ENCODE peak calls at places on chromosomes 6 and 20, in ten cellular contexts. Z is ascending aorta; B is HCT116; I is CD8-positive, alpha-beta memory T cell; C is lower lobe of right lung; Y is upper lobe of right lung; G is endothelial cell of umbilical vein; F is esophagus squamous epithelium; D is Peyer's patch; K is PC-9. V is an unnamed sample.

GRCh38 chr6:163724196-163724595 is 309.7 kb downstream of the QKI start:
- DNase-seq in D (no peak), Y (peak; percentile 52), I (no peak), F (no peak), K (no peak), B (no peak), G (no peak), C (no peak), Z (no peak), V (no peak)

GRCh38 chr6:20350215-20350614 is 51.5 kb upstream of the E2F3 start:
- DNase-seq in D (no peak), Y (no peak), I (no peak), B (no peak), K (no peak), C (no peak), F (no peak), Z (no peak), G (peak; percentile 30), V (no peak)

GRCh38 chr6:7991992-7992815 is 72.0 kb downstream of the BLOC1S5 start:
- DNase-seq in I (no peak), Z (no peak), C (no peak), G (peak; percentile 96), D (no peak), K (peak; percentile 51), F (no peak), B (peak; percentile 24), Y (no peak), V (no peak)

GRCh38 chr20:25219365-25219764 is 23.9 kb downstream of the ENTPD6 start:
- DNase-seq in C (no peak), G (no peak), Z (no peak), K (no peak), I (no peak), B (no peak), D (no peak), F (no peak), Y (no peak), V (no peak)

GRCh38 chr20:39607124-39607523 is 645.0 kb downstream of the DHX35 start:
- DNase-seq in K (no peak), Y (no peak), C (no peak), I (no peak), D (no peak), B (no peak), F (no peak), Z (no peak), G (no peak), V (no peak)

GRCh38 chr6:22906091-22906549 is 336.8 kb downstream of the HDGFL1 start:
- DNase-seq in Y (no peak), I (no peak), G (peak; percentile 56), D (no peak), B (no peak), Z (no peak), F (no peak), K (no peak), C (no peak), V (no peak)

GRCh38 chr6:37049990-37050853 is 44.8 kb downstream of the FGD2 start:
- DNase-seq in F (peak; percentile 30), B (no peak), Y (peak; percentile 89), C (peak; percentile 91), G (no peak), D (peak; percentile 85), K (no peak), I (peak; percentile 70), Z (peak; percentile 34), V (peak; percentile 15)

GRCh38 chr20:62888910-62889309 is 27.3 kb upstream of the TCFL5 start:
- DNase-seq in Z (no peak), F (no peak), K (no peak), Y (no peak), I (no peak), G (no peak), C (no peak), D (no peak), B (no peak), V (no peak)

GRCh38 chr6:69813508-69813907 is 16.7 kb upstream of the LMBRD1 start:
- DNase-seq in K (no peak), F (no peak), D (no peak), Z (no peak), B (no peak), G (no peak), C (no peak), I (peak; percentile 14), Y (no peak), V (no peak)

GRCh38 chr6:77448546-77448945 is 14.7 kb downstream of the HTR1B start:
- DNase-seq in G (no peak), C (no peak), Y (no peak), D (no peak), I (no peak), Z (no peak), F (no peak), K (no peak), B (no peak), V (no peak)

GRCh38 chr6:41411961-41412360 is 76.6 kb downstream of the NCR2 start:
- DNase-seq in Z (no peak), I (no peak), B (no peak), G (no peak), F (no peak), K (no peak), Y (no peak), C (no peak), D (no peak), V (no peak)

DNA sequence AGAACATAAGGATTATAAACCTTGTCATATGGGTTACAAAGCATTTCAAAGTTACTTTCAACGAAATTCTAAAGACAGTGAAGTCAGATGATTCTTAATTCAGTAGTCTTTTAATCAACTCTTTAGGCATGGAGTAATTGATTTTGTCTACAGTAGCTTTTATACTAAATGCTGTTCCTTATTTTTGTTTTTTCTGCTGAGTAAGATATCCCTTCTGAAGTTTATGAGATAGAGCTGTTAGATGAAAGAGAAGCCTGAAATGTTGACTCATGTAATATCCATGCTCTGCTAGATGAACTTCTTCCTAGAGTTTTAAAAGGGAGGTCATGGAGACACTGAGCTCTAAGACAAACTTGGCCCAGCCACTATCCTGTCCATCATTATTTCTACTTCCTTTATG is 550.2 kb downstream of the UTRN start:
- DNase-seq in Z (no peak), I (no peak), Y (no peak), B (no peak), F (no peak), K (no peak), C (no peak), G (no peak), D (no peak), V (no peak)
- H3K27me3 ChIP-seq in Z (no peaks in the 10 kb centered on the region), I (no peaks in the 10 kb centered on the region), Y (no peaks in the 10 kb centered on the region), B (no peaks in the 10 kb centered on the region), F (no peaks in the 10 kb centered on the region), K (no peaks in the 10 kb centered on the region), C (no peaks in the 10 kb centered on the region), G (no peaks in the 10 kb centered on the region), D (no peaks in the 10 kb centered on the region), V (no peaks in the 10 kb centered on the region)

DNA sequence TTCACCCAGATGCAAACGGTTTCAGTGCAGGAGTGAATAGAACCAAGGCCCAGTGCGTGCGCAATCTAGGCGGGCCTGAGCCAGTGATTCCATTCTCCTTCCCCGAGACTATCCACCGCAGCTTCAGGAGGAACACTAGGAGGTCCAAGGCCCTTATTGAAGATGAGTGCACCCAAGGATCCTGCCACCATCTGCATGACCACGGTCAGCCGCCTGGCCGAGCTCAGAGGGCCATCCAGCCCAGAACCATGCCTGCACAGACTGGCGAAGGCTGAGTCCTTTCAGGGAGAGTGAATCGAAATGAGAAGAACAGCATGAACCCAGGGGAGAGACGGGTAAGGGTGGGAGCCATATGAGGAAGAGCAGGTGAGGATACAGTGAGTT is 26.3 kb downstream of the SERPINB6 start:
- DNase-seq in F (no peak), Z (no peak), Y (no peak), B (no peak), G (no peak), K (no peak), D (peak; percentile 15), I (no peak), C (no peak), V (no peak)
- H3K4me1 ChIP-seq in F (peaks cover 14% of the 10 kb centered on the region), Z (no peaks in the 10 kb centered on the region), Y (peaks cover 11% of the 10 kb centered on the region), B (no peaks in the 10 kb centered on the region), G (peaks cover 20% of the 10 kb centered on the region), K (no peaks in the 10 kb centered on the region), D (no peaks in the 10 kb centered on the region), I (peaks cover 36% of the 10 kb centered on the region), C (peaks cover 17% of the 10 kb centered on the region), V (peaks cover 13% of the 10 kb centered on the region)

GRCh38 chr6:160224599-160225237 is 33.9 kb downstream of the SLC22A2 start:
- DNase-seq in G (no peak), D (no peak), F (no peak), Z (no peak), C (no peak), K (no peak), I (no peak), Y (no peak), B (no peak), V (no peak)

GRCh38 chr6:160222491-160222890 is 36.1 kb downstream of the SLC22A2 start:
- DNase-seq in C (no peak), K (no peak), B (no peak), G (no peak), Z (no peak), D (no peak), Y (no peak), F (no peak), I (no peak), V (no peak)

GRCh38 chr6:160221918-160222317 is 36.7 kb downstream of the SLC22A2 start:
- DNase-seq in F (no peak), G (no peak), K (no peak), I (no peak), Y (no peak), Z (no peak), C (no peak), D (no peak), B (no peak), V (no peak)

GRCh38 chr6:160217863-160218262 is 40.8 kb downstream of the SLC22A2 start:
- DNase-seq in K (no peak), B (no peak), C (no peak), D (no peak), Z (no peak), I (no peak), Y (no peak), F (no peak), G (no peak), V (no peak)

GRCh38 chr6:160221423-160221822 is 37.2 kb downstream of the SLC22A2 start:
- DNase-seq in D (no peak), I (no peak), Z (no peak), Y (no peak), K (no peak), B (no peak), G (no peak), C (no peak), F (no peak), V (no peak)
- H3K27ac ChIP-seq in D (peak overlapping the region; percentile 64), I (no peak overlapping the region), Z (no peak overlapping the region), Y (no peak overlapping the region), K (no peak overlapping the region), B (no peak overlapping the region), G (no peak overlapping the region), C (no peak overlapping the region), F (no peak overlapping the region), V (no peak overlapping the region)

DNA sequence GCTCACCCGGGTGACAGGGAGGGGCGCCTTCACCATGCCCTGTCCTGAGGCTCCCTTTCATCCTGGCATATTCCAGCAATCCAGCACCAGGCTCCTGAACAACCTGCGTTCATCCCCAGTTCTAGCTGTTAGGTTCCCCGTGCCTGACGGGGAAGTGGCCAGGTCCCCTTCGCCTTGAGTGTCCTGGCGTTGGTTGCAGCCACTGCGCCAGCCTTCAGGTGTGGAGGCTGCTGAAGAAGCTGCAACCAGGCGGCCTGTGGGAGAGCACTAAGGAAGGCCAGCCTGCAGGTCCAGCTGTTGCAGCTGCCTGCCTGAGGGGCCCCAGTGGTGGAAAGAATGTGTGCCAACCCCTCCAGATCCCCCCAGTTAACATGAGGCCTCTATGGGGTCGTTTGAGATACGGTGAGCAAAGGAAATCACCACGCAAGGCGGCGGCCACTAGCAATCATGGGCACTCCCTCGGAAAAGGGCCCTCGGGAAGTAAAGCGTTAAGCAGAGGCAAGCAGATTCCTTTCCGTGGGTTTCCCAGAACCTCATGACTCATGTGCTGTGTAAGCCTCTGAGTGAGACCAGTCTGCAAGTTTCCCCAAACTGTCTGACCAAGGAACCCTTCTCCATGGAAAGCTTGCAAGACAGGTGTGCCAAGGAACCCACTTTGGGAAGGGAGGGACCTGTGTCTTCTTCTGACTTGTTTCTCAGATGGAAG is 320.8 kb downstream of the TAF4 start:
- DNase-seq in Y (no peak), C (peak; percentile 31), D (no peak), I (no peak), F (no peak), G (no peak), Z (no peak), K (no peak), B (no peak), V (no peak)
- H3K27me3 ChIP-seq in Y (no peaks in the 10 kb centered on the region), C (no peaks in the 10 kb centered on the region), D (no peaks in the 10 kb centered on the region), I (no peaks in the 10 kb centered on the region), F (no peaks in the 10 kb centered on the region), G (no peaks in the 10 kb centered on the region), Z (no peaks in the 10 kb centered on the region), K (peaks cover 85% of the 10 kb centered on the region), B (peaks cover 7% of the 10 kb centered on the region), V (no peaks in the 10 kb centered on the region)